ENCODE peak calls at places on chromosomes 12 and 14, in nine cellular contexts. One of them, this sample, is unnamed.

GRCh38 chr12:90024261-90024660 is 315.6 kb upstream of the ATP2B1 start:
- DNase-seq in A673: no peak
- DNase-seq in GM23338: no peak
- DNase-seq in aorta: no peak
- DNase-seq in Peyer's patch: no peak
- DNase-seq in upper lobe of right lung: no peak
- DNase-seq in breast epithelium: no peak
- DNase-seq in ovary: no peak
- DNase-seq in H7: no peak
- DNase-seq in this sample: no peak

GRCh38 chr12:14960548-14961465 is 594 bp downstream of the ARHGDIB start:
- DNase-seq in A673: peak
- DNase-seq in GM23338: peak
- DNase-seq in aorta: no peak
- DNase-seq in Peyer's patch: peak
- DNase-seq in upper lobe of right lung: peak
- DNase-seq in breast epithelium: no peak
- DNase-seq in ovary: no peak
- DNase-seq in H7: no peak
- DNase-seq in this sample: peak

GRCh38 chr14:100692256-100692655 is 34.4 kb upstream of the DLK1 start:
- DNase-seq in A673: no peak
- DNase-seq in GM23338: no peak
- DNase-seq in aorta: no peak
- DNase-seq in Peyer's patch: no peak
- DNase-seq in upper lobe of right lung: no peak
- DNase-seq in breast epithelium: no peak
- DNase-seq in ovary: no peak
- DNase-seq in H7: no peak
- DNase-seq in this sample: no peak

GRCh38 chr12:68423175-68423574 is 91.0 kb upstream of the MDM1 start:
- DNase-seq in A673: no peak
- DNase-seq in GM23338: no peak
- DNase-seq in aorta: no peak
- DNase-seq in Peyer's patch: no peak
- DNase-seq in upper lobe of right lung: no peak
- DNase-seq in breast epithelium: no peak
- DNase-seq in ovary: no peak
- DNase-seq in H7: peak
- DNase-seq in this sample: no peak

GRCh38 chr14:71399057-71399487 is 491.8 kb downstream of the PCNX1 start:
- DNase-seq in A673: no peak
- DNase-seq in GM23338: no peak
- DNase-seq in aorta: no peak
- DNase-seq in Peyer's patch: no peak
- DNase-seq in upper lobe of right lung: no peak
- DNase-seq in breast epithelium: no peak
- DNase-seq in ovary: no peak
- DNase-seq in H7: no peak
- DNase-seq in this sample: no peak

GRCh38 chr12:69648476-69648875 is 37.8 kb upstream of the LRRC10 start:
- DNase-seq in A673: no peak
- DNase-seq in GM23338: no peak
- DNase-seq in aorta: no peak
- DNase-seq in Peyer's patch: no peak
- DNase-seq in upper lobe of right lung: no peak
- DNase-seq in breast epithelium: no peak
- DNase-seq in ovary: no peak
- DNase-seq in H7: no peak
- DNase-seq in this sample: no peak

GRCh38 chr14:44204061-44204815 is 302.8 kb downstream of the FSCB start:
- DNase-seq in A673: peak
- DNase-seq in GM23338: peak
- DNase-seq in aorta: no peak
- DNase-seq in Peyer's patch: no peak
- DNase-seq in upper lobe of right lung: no peak
- DNase-seq in breast epithelium: no peak
- DNase-seq in ovary: no peak
- DNase-seq in H7: peak
- DNase-seq in this sample: no peak

GRCh38 chr14:61813101-61813596 is 50.9 kb downstream of the SNAPC1 start:
- DNase-seq in A673: no peak
- DNase-seq in GM23338: peak
- DNase-seq in aorta: no peak
- DNase-seq in Peyer's patch: no peak
- DNase-seq in upper lobe of right lung: no peak
- DNase-seq in breast epithelium: no peak
- DNase-seq in ovary: no peak
- DNase-seq in H7: peak
- DNase-seq in this sample: no peak

GRCh38 chr12:113467514-113468364 is 3.9 kb downstream of the LHX5 start:
- DNase-seq in A673: no peak
- DNase-seq in GM23338: peak
- DNase-seq in aorta: no peak
- DNase-seq in Peyer's patch: no peak
- DNase-seq in upper lobe of right lung: peak
- DNase-seq in breast epithelium: no peak
- DNase-seq in ovary: no peak
- DNase-seq in H7: peak
- DNase-seq in this sample: no peak

GRCh38 chr12:70842942-70843341 is 77.6 kb downstream of the PTPRR start:
- DNase-seq in A673: no peak
- DNase-seq in GM23338: no peak
- DNase-seq in aorta: no peak
- DNase-seq in Peyer's patch: no peak
- DNase-seq in upper lobe of right lung: no peak
- DNase-seq in breast epithelium: no peak
- DNase-seq in ovary: no peak
- DNase-seq in H7: no peak
- DNase-seq in this sample: no peak

GRCh38 chr12:45292486-45293195 is 76.7 kb downstream of the ANO6 start:
- DNase-seq in A673: no peak
- DNase-seq in GM23338: no peak
- DNase-seq in aorta: no peak
- DNase-seq in Peyer's patch: no peak
- DNase-seq in upper lobe of right lung: no peak
- DNase-seq in breast epithelium: peak
- DNase-seq in ovary: peak
- DNase-seq in H7: no peak
- DNase-seq in this sample: no peak

GRCh38 chr12:60935981-60936761 is 1324.0 kb upstream of the USP15 start:
- DNase-seq in A673: no peak
- DNase-seq in GM23338: peak
- DNase-seq in aorta: no peak
- DNase-seq in Peyer's patch: no peak
- DNase-seq in upper lobe of right lung: no peak
- DNase-seq in breast epithelium: no peak
- DNase-seq in ovary: no peak
- DNase-seq in H7: peak
- DNase-seq in this sample: no peak

GRCh38 chr12:20140751-20141150 is 227.6 kb upstream of the PDE3A start:
- DNase-seq in A673: no peak
- DNase-seq in GM23338: no peak
- DNase-seq in aorta: no peak
- DNase-seq in Peyer's patch: no peak
- DNase-seq in upper lobe of right lung: no peak
- DNase-seq in breast epithelium: no peak
- DNase-seq in ovary: no peak
- DNase-seq in H7: no peak
- DNase-seq in this sample: no peak

GRCh38 chr12:130266751-130267150 is 70.9 kb upstream of the PIWIL1 start:
- DNase-seq in A673: no peak
- DNase-seq in GM23338: peak
- DNase-seq in aorta: no peak
- DNase-seq in Peyer's patch: no peak
- DNase-seq in upper lobe of right lung: no peak
- DNase-seq in breast epithelium: peak
- DNase-seq in ovary: no peak
- DNase-seq in H7: peak
- DNase-seq in this sample: no peak

GRCh38 chr14:93186461-93186860 is 1.3 kb downstream of the LYSET start:
- DNase-seq in A673: peak
- DNase-seq in GM23338: no peak
- DNase-seq in aorta: no peak
- DNase-seq in Peyer's patch: no peak
- DNase-seq in upper lobe of right lung: no peak
- DNase-seq in breast epithelium: no peak
- DNase-seq in ovary: no peak
- DNase-seq in H7: no peak
- DNase-seq in this sample: no peak
- H3K4me3 ChIP-seq in A673: peak
- H3K4me3 ChIP-seq in GM23338: no peak
- H3K4me3 ChIP-seq in aorta: no peak
- H3K4me3 ChIP-seq in Peyer's patch: no peak
- H3K4me3 ChIP-seq in upper lobe of right lung: peak
- H3K4me3 ChIP-seq in breast epithelium: no peak
- H3K4me3 ChIP-seq in ovary: no peak
- H3K4me3 ChIP-seq in H7: no peak
- H3K4me3 ChIP-seq in this sample: no peak

DNA sequence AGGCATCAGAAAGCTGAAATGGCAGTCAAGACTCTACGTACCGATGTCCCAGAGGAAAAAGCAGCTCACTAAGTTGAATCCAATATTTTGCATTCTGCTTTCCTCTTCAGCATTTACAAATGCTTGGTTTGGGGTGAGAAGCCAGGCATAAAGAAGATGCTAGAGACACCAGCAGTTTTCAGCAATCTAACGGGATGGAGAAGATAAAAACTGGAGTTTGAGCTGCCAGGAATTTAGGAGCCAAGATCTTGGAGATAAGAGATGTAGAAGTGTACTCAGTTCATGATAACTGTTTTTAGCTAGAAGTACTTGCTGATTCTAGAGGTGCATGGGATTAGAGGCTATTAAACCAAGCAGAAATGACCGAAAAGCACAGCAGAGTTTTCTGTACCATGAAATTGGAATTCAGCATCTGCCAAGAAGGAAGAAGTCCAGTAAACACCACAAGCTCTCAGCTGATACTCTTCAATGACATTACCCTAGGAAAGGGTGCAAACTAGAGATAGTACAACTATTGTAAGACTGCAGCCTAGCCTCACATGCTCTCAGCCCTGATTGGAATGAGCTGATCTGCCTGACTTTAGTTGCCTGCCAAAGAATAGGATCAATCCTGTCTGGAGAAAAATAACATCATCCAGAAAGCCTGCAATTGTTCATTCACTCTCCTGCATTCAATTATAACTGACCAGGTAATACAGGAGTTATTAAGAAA is 7.4 kb upstream of the ALDH1L2 start:
- DNase-seq in A673: no peak
- DNase-seq in GM23338: no peak
- DNase-seq in aorta: no peak
- DNase-seq in Peyer's patch: no peak
- DNase-seq in upper lobe of right lung: no peak
- DNase-seq in breast epithelium: no peak
- DNase-seq in ovary: no peak
- DNase-seq in H7: no peak
- DNase-seq in this sample: no peak
- H3K4me3 ChIP-seq in A673: no peak
- H3K4me3 ChIP-seq in GM23338: peak
- H3K4me3 ChIP-seq in aorta: no peak
- H3K4me3 ChIP-seq in Peyer's patch: no peak
- H3K4me3 ChIP-seq in upper lobe of right lung: no peak
- H3K4me3 ChIP-seq in breast epithelium: peak
- H3K4me3 ChIP-seq in ovary: no peak
- H3K4me3 ChIP-seq in H7: no peak
- H3K4me3 ChIP-seq in this sample: no peak

GRCh38 chr12:22046968-22047390 is 961 bp downstream of the CMAS start:
- DNase-seq in A673: no peak
- DNase-seq in GM23338: no peak
- DNase-seq in aorta: no peak
- DNase-seq in Peyer's patch: no peak
- DNase-seq in upper lobe of right lung: no peak
- DNase-seq in breast epithelium: no peak
- DNase-seq in ovary: no peak
- DNase-seq in H7: no peak
- DNase-seq in this sample: no peak

GRCh38 chr12:22050078-22050477 is 4.1 kb downstream of the CMAS start:
- DNase-seq in A673: no peak
- DNase-seq in GM23338: no peak
- DNase-seq in aorta: no peak
- DNase-seq in Peyer's patch: no peak
- DNase-seq in upper lobe of right lung: no peak
- DNase-seq in breast epithelium: no peak
- DNase-seq in ovary: no peak
- DNase-seq in H7: no peak
- DNase-seq in this sample: no peak

GRCh38 chr12:22047495-22047894 is 1.5 kb downstream of the CMAS start:
- DNase-seq in A673: no peak
- DNase-seq in GM23338: no peak
- DNase-seq in aorta: no peak
- DNase-seq in Peyer's patch: no peak
- DNase-seq in upper lobe of right lung: no peak
- DNase-seq in breast epithelium: no peak
- DNase-seq in ovary: no peak
- DNase-seq in H7: no peak
- DNase-seq in this sample: no peak

GRCh38 chr12:22046090-22046967 is at the start of gene CMAS:
- DNase-seq in A673: peak
- DNase-seq in GM23338: peak
- DNase-seq in aorta: peak
- DNase-seq in Peyer's patch: peak
- DNase-seq in upper lobe of right lung: peak
- DNase-seq in breast epithelium: peak
- DNase-seq in ovary: peak
- DNase-seq in H7: peak
- DNase-seq in this sample: peak

DNA sequence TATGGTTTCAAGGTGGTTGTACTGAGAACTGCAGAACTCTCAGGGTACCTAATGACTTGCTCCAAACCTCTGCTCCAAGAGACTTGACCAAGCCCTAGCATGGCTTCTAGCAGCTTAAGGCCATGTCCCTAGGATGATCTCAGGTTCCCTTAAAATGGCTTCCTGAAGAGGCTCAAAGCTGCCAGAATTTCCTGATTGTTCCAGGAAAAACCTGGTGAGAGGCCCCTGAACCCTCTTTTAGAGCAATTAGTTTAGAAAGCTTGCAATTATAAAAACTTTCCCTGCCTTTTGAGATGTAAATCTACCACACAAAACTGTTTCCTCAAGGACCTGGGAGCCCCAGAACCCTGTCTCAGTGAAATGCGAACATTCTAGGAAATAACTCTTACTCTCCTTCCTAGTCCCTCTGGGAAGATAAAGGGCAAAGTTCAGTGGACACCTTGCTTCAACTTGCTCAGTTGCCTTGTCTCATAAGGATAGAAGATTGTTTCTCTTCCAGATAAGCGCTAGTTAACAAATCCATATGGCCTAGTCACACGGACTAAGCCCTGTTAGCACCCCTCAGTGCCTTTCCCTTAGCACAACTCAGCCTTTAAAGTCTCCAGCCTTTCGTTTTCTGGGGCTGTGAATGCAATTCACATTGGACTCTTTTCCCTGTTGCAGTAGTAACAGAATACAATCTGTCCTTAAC is 2.5 kb downstream of the CMAS start:
- DNase-seq in A673: no peak
- DNase-seq in GM23338: peak
- DNase-seq in aorta: no peak
- DNase-seq in Peyer's patch: no peak
- DNase-seq in upper lobe of right lung: no peak
- DNase-seq in breast epithelium: no peak
- DNase-seq in ovary: no peak
- DNase-seq in H7: no peak
- DNase-seq in this sample: no peak
- H3K4me3 ChIP-seq in A673: no peak
- H3K4me3 ChIP-seq in GM23338: peak
- H3K4me3 ChIP-seq in aorta: no peak
- H3K4me3 ChIP-seq in Peyer's patch: no peak
- H3K4me3 ChIP-seq in upper lobe of right lung: no peak
- H3K4me3 ChIP-seq in breast epithelium: no peak
- H3K4me3 ChIP-seq in ovary: no peak
- H3K4me3 ChIP-seq in H7: no peak
- H3K4me3 ChIP-seq in this sample: no peak

GRCh38 chr14:99247772-99248171 is 24.2 kb downstream of the BCL11B start:
- DNase-seq in A673: no peak
- DNase-seq in GM23338: no peak
- DNase-seq in aorta: no peak
- DNase-seq in Peyer's patch: no peak
- DNase-seq in upper lobe of right lung: peak
- DNase-seq in breast epithelium: no peak
- DNase-seq in ovary: no peak
- DNase-seq in H7: no peak
- DNase-seq in this sample: no peak
- H3K4me3 ChIP-seq in A673: no peak
- H3K4me3 ChIP-seq in GM23338: peak
- H3K4me3 ChIP-seq in aorta: no peak
- H3K4me3 ChIP-seq in Peyer's patch: no peak
- H3K4me3 ChIP-seq in upper lobe of right lung: no peak
- H3K4me3 ChIP-seq in breast epithelium: no peak
- H3K4me3 ChIP-seq in ovary: no peak
- H3K4me3 ChIP-seq in H7: no peak
- H3K4me3 ChIP-seq in this sample: peak